ENCODE peak calls at places on chromosomes 16 and 17, in seven cellular contexts. B is heart right ventricle, K is left ventricle myocardium inferior, U is A673, F is mucosa of descending colon, L is AG09309, A is endothelial cell. H is an unnamed sample.

GRCh38 chr16:63856537-63856936 is 1265.3 kb downstream of the CDH11 start:
- DNase-seq in B (no peak), K (no peak), U (no peak), F (no peak), L (no peak), A (no peak), H (no peak)

GRCh38 chr17:39400547-39401411 is 647 bp downstream of the FBXL20 start:
- DNase-seq in B (peak), K (peak), U (no peak), F (no peak), L (no peak), A (no peak), H (no peak)

GRCh38 chr17:61738249-61738648 is 125.1 kb downstream of the BRIP1 start:
- DNase-seq in B (no peak), K (no peak), U (no peak), F (no peak), L (no peak), A (no peak), H (no peak)

GRCh38 chr17:45019177-45019711 is 32.2 kb downstream of the DCAKD start:
- DNase-seq in B (peak), K (peak), U (peak), F (peak), L (no peak), A (no peak), H (peak)

GRCh38 chr17:78044280-78044835 is 84.2 kb downstream of the TMC6 start:
- DNase-seq in B (no peak), K (no peak), U (peak), F (no peak), L (no peak), A (no peak), H (no peak)

GRCh38 chr16:3716831-3717234 is 491 bp downstream of the TRAP1 start:
- DNase-seq in B (no peak), K (no peak), U (peak), F (no peak), L (no peak), A (peak), H (no peak)

GRCh38 chr16:87824016-87824990 is 45.0 kb downstream of the SLC7A5 start:
- DNase-seq in B (no peak), K (peak), U (no peak), F (no peak), L (no peak), A (no peak), H (no peak)

GRCh38 chr16:30368122-30368791 is 2.0 kb downstream of the TBC1D10B start:
- DNase-seq in B (no peak), K (no peak), U (no peak), F (no peak), L (no peak), A (no peak), H (no peak)

GRCh38 chr17:3401786-3402185 is 3.6 kb upstream of the OR1E1 start:
- DNase-seq in B (no peak), K (no peak), U (no peak), F (no peak), L (no peak), A (no peak), H (no peak)

GRCh38 chr17:73738751-73739575 is 94.7 kb upstream of the SDK2 start:
- DNase-seq in B (no peak), K (no peak), U (no peak), F (no peak), L (no peak), A (no peak), H (no peak)

GRCh38 chr17:16286009-16286946 is 67.0 kb downstream of the CENPV start:
- DNase-seq in B (peak), K (peak), U (peak), F (peak), L (peak), A (no peak), H (peak)

GRCh38 chr16:30060354-30061194 is 5.0 kb upstream of the ALDOA start:
- DNase-seq in B (no peak), K (no peak), U (no peak), F (no peak), L (no peak), A (no peak), H (no peak)

GRCh38 chr16:65579050-65579449 is 457.2 kb upstream of the CDH11 start:
- DNase-seq in B (no peak), K (no peak), U (no peak), F (no peak), L (no peak), A (no peak), H (no peak)

GRCh38 chr16:84527486-84528269 is 23.2 kb upstream of the MEAK7 start:
- DNase-seq in B (no peak), K (no peak), U (no peak), F (peak), L (no peak), A (no peak), H (no peak)

GRCh38 chr17:57999496-58000017 is 7.5 kb downstream of the SRSF1 start:
- DNase-seq in B (no peak), K (no peak), U (peak), F (no peak), L (peak), A (no peak), H (no peak)

GRCh38 chr17:81823800-81824550 is 9.1 kb downstream of the MCRIP1 start:
- DNase-seq in B (no peak), K (no peak), U (no peak), F (no peak), L (no peak), A (no peak), H (no peak)

GRCh38 chr17:66764559-66764958 is 70.4 kb upstream of the CACNG5 start:
- DNase-seq in B (no peak), K (no peak), U (peak), F (no peak), L (no peak), A (no peak), H (no peak)

GRCh38 chr17:83173997-83174858 is 94.8 kb downstream of the METRNL start:
- DNase-seq in B (no peak), K (no peak), U (no peak), F (no peak), L (no peak), A (no peak), H (peak)

GRCh38 chr16:12046651-12047050 is 70.1 kb downstream of the SNX29 start:
- DNase-seq in B (no peak), K (no peak), U (no peak), F (no peak), L (no peak), A (no peak), H (no peak)

GRCh38 chr16:50821586-50821985 is 79.7 kb downstream of the CYLD start:
- DNase-seq in B (no peak), K (no peak), U (peak), F (no peak), L (no peak), A (no peak), H (no peak)
- TF ChIP-seq CTCF in B (no peak), K (no peak), U (peak), F (no peak), L (peak), A (no peak), H (no peak)

GRCh38 chr16:56688762-56689161 is 6.5 kb downstream of the MT1X start:
- DNase-seq in B (no peak), K (no peak), U (peak), F (no peak), L (no peak), A (no peak), H (no peak)
- TF ChIP-seq CTCF in B (no peak), K (no peak), U (no peak), F (no peak), L (no peak), A (no peak), H (no peak)

GRCh38 chr17:55303701-55304145 is 39.0 kb downstream of the HLF start:
- DNase-seq in B (no peak), K (no peak), U (no peak), F (no peak), L (no peak), A (no peak), H (no peak)
- TF ChIP-seq CTCF in B (no peak), K (no peak), U (no peak), F (no peak), L (peak), A (no peak), H (no peak)

GRCh38 chr16:35908942-35909341 is 2449.5 kb downstream of the TP53TG3F start:
- DNase-seq in B (no peak), K (no peak), U (peak), F (no peak), L (no peak), A (no peak), H (no peak)
- TF ChIP-seq CTCF in B (no peak), K (no peak), U (peak), F (no peak), L (peak), A (no peak), H (no peak)